ENCODE peak calls at places on chromosomes 4 and X, in eight cellular contexts. L is naive thymus-derived CD4-positive, alpha-beta T cell; I is left lung; W is GM23248; C is fibroblast of lung; Y is MM.1S; Q is heart right ventricle; A is tibial artery. T is an unnamed sample.
A peak's percentile ranks its signal among the peaks of the same experiment; 100 is the strongest.

GRCh38 chr4:183936047-183936446 is 30.9 kb downstream of the STOX2 start:
- DNase-seq in Q (no peak), L (no peak), C (no peak), W (no peak), Y (no peak), A (no peak), I (no peak), T (no peak)

GRCh38 chr4:63563288-63564014 is 845.8 kb downstream of the TECRL start:
- DNase-seq in Q (no peak), L (no peak), C (no peak), Y (peak; percentile 60), I (no peak), A (no peak), W (no peak), T (no peak)

GRCh38 chr4:120056249-120056648 is 10.4 kb downstream of the MAD2L1 start:
- DNase-seq in A (no peak), I (no peak), W (peak; percentile 70), C (peak; percentile 39), L (no peak), Y (peak; percentile 28), Q (no peak), T (no peak)

GRCh38 chr4:161893566-161893965 is 270.2 kb downstream of the FSTL5 start:
- DNase-seq in A (no peak), I (no peak), Q (no peak), L (no peak), C (no peak), W (no peak), Y (no peak), T (no peak)

GRCh38 chr4:71188197-71188625 is 150.6 kb upstream of the SLC4A4 start:
- DNase-seq in C (no peak), Y (no peak), L (no peak), A (no peak), I (no peak), Q (no peak), W (peak; percentile 30), T (no peak)

GRCh38 chrX:1906028-1906427 is 291.2 kb downstream of the ASMT start:
- DNase-seq in A (no peak), Y (no peak), C (no peak), I (no peak), Q (no peak), W (no peak), L (no peak), T (no peak)

GRCh38 chr4:76898949-76899640 is 1.2 kb upstream of the SOWAHB start:
- DNase-seq in L (no peak), C (peak; percentile 22), I (no peak), A (no peak), W (peak; percentile 21), Y (no peak), Q (no peak), T (no peak)

GRCh38 chrX:40100141-40100536 is 2.4 kb upstream of the BCOR start:
- DNase-seq in I (peak; percentile 80), A (peak; percentile 68), L (no peak), C (no peak), W (no peak), Q (peak; percentile 37), Y (peak; percentile 27), T (no peak)

GRCh38 chr4:139711461-139711860 is 45.8 kb downstream of the MGST2 start:
- DNase-seq in C (peak; percentile 86), Y (no peak), W (no peak), L (no peak), I (no peak), Q (no peak), A (no peak), T (no peak)

GRCh38 chr4:7342581-7343352 is 92.0 kb downstream of the PSAPL1 start:
- DNase-seq in A (peak; percentile 61), C (no peak), L (no peak), Y (no peak), Q (no peak), I (peak; percentile 50), W (no peak), T (peak; percentile 28)

GRCh38 chrX:129323115-129323514 is 200.2 kb downstream of the SMARCA1 start:
- DNase-seq in L (no peak), A (no peak), Q (no peak), Y (no peak), I (no peak), W (peak; percentile 2), C (peak; percentile 52), T (no peak)

GRCh38 chr4:33924801-33925200 is 2319.5 kb downstream of the ARAP2 start:
- DNase-seq in I (no peak), Y (no peak), L (no peak), C (peak; percentile 50), W (peak; percentile 1), Q (no peak), A (no peak), T (no peak)

GRCh38 chr4:176885224-176885623 is 92.5 kb upstream of the VEGFC start:
- DNase-seq in Q (no peak), W (peak; percentile 54), C (peak; percentile 50), Y (no peak), L (no peak), A (no peak), I (no peak), T (no peak)

GRCh38 chrX:131987252-131987651 is 35.9 kb upstream of the STK26 start:
- DNase-seq in I (no peak), L (no peak), C (no peak), Q (no peak), Y (peak; percentile 51), W (no peak), A (no peak), T (no peak)

GRCh38 chr4:39716356-39716755 is 18.4 kb downstream of the UBE2K start:
- DNase-seq in A (peak; percentile 48), C (no peak), L (no peak), Q (no peak), I (no peak), Y (no peak), W (no peak), T (no peak)

GRCh38 chr4:6022607-6023288 is 4.5 kb upstream of the C4orf50 start:
- DNase-seq in Y (no peak), Q (no peak), L (no peak), I (no peak), C (no peak), W (no peak), A (no peak), T (no peak)

GRCh38 chr4:6024450-6024960 is 6.3 kb upstream of the C4orf50 start:
- DNase-seq in I (no peak), W (no peak), L (no peak), A (no peak), Y (no peak), C (no peak), Q (no peak), T (no peak)

GRCh38 chr4:6020633-6021032 is 2.4 kb upstream of the C4orf50 start:
- DNase-seq in Q (no peak), I (no peak), A (no peak), C (no peak), W (no peak), L (no peak), Y (no peak), T (no peak)

GRCh38 chr4:6021831-6022606 is 3.8 kb upstream of the C4orf50 start:
- DNase-seq in W (no peak), Y (peak; percentile 64), C (no peak), L (no peak), Q (no peak), A (no peak), I (no peak), T (no peak)

DNA sequence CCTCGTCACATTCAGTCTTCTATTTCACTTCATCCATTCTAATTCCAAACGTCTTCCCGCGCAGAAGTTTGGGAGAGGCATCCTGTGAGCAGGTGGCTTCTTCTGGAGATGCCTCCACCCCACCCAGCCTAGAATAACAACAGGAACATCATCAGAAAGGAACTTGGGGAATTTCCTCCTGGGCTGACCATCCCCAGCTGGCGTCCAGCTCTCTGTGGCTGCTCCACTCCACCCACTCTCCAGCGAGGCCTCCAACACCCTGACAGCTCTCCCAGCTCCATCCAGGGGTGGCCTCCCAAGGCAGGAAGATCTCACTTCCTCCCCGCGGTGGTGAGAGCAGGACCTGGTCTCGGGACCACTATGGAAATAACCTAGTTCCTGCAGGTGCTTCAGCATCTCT is 5.5 kb upstream of the C4orf50 start:
- DNase-seq in Y (no peak), L (no peak), A (no peak), Q (no peak), C (no peak), I (no peak), W (no peak), T (no peak)
- H3K9me3 ChIP-seq in Y (no peaks in the 10 kb centered on the region), L (no peaks in the 10 kb centered on the region), A (no peaks in the 10 kb centered on the region), Q (no peaks in the 10 kb centered on the region), C (no peaks in the 10 kb centered on the region), I (no peaks in the 10 kb centered on the region), W (no peaks in the 10 kb centered on the region), T (no peaks in the 10 kb centered on the region)

DNA sequence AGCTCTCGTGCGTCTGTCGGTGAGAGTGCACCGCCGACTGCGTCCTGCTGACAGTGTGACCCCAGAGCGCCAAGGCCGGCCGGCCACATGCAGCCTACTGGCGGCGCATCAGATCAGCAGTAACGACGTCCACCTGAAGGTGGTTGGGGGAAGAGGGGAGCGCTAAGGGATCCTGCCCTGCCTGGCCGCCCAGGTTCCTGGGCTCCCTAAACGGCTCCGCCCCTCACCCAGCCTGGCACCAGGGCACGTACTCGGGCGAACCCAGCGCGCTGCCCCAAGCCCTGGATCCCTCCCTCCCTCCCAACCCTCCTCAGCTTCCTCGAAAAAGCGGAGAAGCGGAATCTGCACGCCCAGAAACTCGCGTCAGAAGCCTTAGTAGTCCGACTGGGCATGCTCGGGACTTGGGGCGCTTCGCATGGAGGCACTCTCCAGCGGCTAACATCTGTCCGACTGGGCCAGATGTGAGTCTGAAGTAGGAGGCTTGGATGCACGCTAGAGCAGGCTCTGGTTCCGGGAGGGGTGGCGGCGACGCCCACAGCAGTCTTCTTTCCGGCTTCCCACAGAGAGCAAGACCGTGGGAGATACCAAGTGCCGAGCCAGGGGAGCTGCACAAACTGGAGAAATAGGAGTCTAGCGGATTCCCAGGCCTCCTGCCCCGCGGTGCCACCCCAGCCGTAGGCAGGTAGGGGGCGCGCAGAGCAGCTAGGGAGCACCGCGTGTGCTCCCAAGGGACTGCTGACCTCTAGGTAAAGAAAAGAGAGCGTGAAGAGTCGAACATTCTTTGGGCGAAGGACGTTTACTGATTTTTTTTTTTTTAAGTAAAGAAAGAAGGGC is 114.4 kb upstream of the TEX13C start:
- DNase-seq in L (no peak), A (peak; percentile 78), C (peak; percentile 6), W (peak; percentile 41), Q (peak; percentile 34), Y (no peak), I (peak; percentile 77), T (peak; percentile 37)
- H3K4me3 ChIP-seq in L (peak overlapping the region; percentile 41), A (peak overlapping the region; percentile 65), C (no peak overlapping the region), W (peak overlapping the region; percentile 58), Q (peak overlapping the region; percentile 45), Y (peak overlapping the region; percentile 61), I (peak overlapping the region; percentile 37), T (no peak overlapping the region)

GRCh38 chr4:137541181-137541580 is 8.9 kb upstream of the PCDH18 start:
- DNase-seq in Q (no peak), I (no peak), A (no peak), Y (no peak), W (peak; percentile 30), C (peak; percentile 7), L (no peak), T (no peak)
- H3K9me3 ChIP-seq in Q (peaks cover 7% of the 10 kb centered on the region), I (no peaks in the 10 kb centered on the region), A (no peaks in the 10 kb centered on the region), Y (no peaks in the 10 kb centered on the region), W (no peaks in the 10 kb centered on the region), C (no peaks in the 10 kb centered on the region), L (no peaks in the 10 kb centered on the region), T (no peaks in the 10 kb centered on the region)

DNA sequence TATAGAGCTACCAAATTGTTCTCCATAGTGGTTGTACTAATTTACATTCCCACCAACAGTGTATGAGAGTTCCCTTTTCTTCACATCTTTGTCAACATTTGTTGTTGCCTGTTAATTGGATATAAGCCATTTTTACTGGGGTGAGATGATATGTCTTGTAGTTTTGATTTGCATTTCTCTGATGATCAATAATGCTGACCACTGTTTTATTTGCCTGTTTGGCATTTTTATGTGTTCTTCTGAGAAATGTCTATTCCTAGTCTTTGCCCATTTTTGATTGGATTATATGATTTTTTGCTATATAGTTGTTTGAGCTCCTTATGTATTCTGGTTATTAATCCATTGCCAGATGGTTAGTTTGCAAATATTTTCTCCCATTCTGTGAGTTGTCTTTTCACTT is 44.3 kb downstream of the ACTRT1 start:
- DNase-seq in Y (no peak), A (no peak), W (no peak), I (no peak), L (no peak), Q (no peak), C (no peak), T (no peak)
- H3K4me3 ChIP-seq in Y (no peak overlapping the region), A (no peak overlapping the region), W (no peak overlapping the region), I (no peak overlapping the region), L (no peak overlapping the region), Q (no peak overlapping the region), C (no peak overlapping the region), T (no peak overlapping the region)